ENCODE peak calls at places on chromosomes 7 and 10, in ten cellular contexts. One of them, this sample, is unnamed.

GRCh38 chr10:28946479-28946878 is 269.2 kb downstream of the BAMBI start:
- DNase-seq in hepatocyte: no peak
- DNase-seq in stimulated activated CD4-positive, alpha-beta T cell treated with anti-CD3 and anti-CD28 coated beads, Interleukin-12 subunit alpha, Interleukin-12 subunit beta, amount 100 ng/mL, for 48 hours: no peak
- DNase-seq in NCI-H2107: no peak
- DNase-seq in ELF-1: no peak
- DNase-seq in CD4-positive, CD25-positive, alpha-beta regulatory T cell: no peak
- DNase-seq in NCI-H774: no peak
- DNase-seq in activated naive CD4-positive, alpha-beta T cell treated with Interleukin-2 at 50 U/mL for 16 hours: no peak
- DNase-seq in CD4-positive, alpha-beta T cell: no peak
- DNase-seq in mesothelial cell of epicardium: no peak
- DNase-seq in this sample: no peak

GRCh38 chr7:2519119-2519930 is at the start of gene LFNG:
- DNase-seq in hepatocyte: peak
- DNase-seq in stimulated activated CD4-positive, alpha-beta T cell treated with anti-CD3 and anti-CD28 coated beads, Interleukin-12 subunit alpha, Interleukin-12 subunit beta, amount 100 ng/mL, for 48 hours: peak
- DNase-seq in NCI-H2107: peak
- DNase-seq in ELF-1: peak
- DNase-seq in CD4-positive, CD25-positive, alpha-beta regulatory T cell: peak
- DNase-seq in NCI-H774: peak
- DNase-seq in activated naive CD4-positive, alpha-beta T cell treated with Interleukin-2 at 50 U/mL for 16 hours: peak
- DNase-seq in CD4-positive, alpha-beta T cell: peak
- DNase-seq in mesothelial cell of epicardium: peak
- DNase-seq in this sample: peak

GRCh38 chr10:67770537-67770936 is 67.5 kb downstream of the DNAJC12 start:
- DNase-seq in hepatocyte: no peak
- DNase-seq in stimulated activated CD4-positive, alpha-beta T cell treated with anti-CD3 and anti-CD28 coated beads, Interleukin-12 subunit alpha, Interleukin-12 subunit beta, amount 100 ng/mL, for 48 hours: no peak
- DNase-seq in NCI-H2107: no peak
- DNase-seq in ELF-1: no peak
- DNase-seq in CD4-positive, CD25-positive, alpha-beta regulatory T cell: no peak
- DNase-seq in NCI-H774: no peak
- DNase-seq in activated naive CD4-positive, alpha-beta T cell treated with Interleukin-2 at 50 U/mL for 16 hours: no peak
- DNase-seq in CD4-positive, alpha-beta T cell: no peak
- DNase-seq in mesothelial cell of epicardium: no peak
- DNase-seq in this sample: no peak

GRCh38 chr10:85641479-85641967 is 725.1 kb downstream of the GRID1 start:
- DNase-seq in hepatocyte: peak
- DNase-seq in stimulated activated CD4-positive, alpha-beta T cell treated with anti-CD3 and anti-CD28 coated beads, Interleukin-12 subunit alpha, Interleukin-12 subunit beta, amount 100 ng/mL, for 48 hours: no peak
- DNase-seq in NCI-H2107: no peak
- DNase-seq in ELF-1: peak
- DNase-seq in CD4-positive, CD25-positive, alpha-beta regulatory T cell: no peak
- DNase-seq in NCI-H774: no peak
- DNase-seq in activated naive CD4-positive, alpha-beta T cell treated with Interleukin-2 at 50 U/mL for 16 hours: no peak
- DNase-seq in CD4-positive, alpha-beta T cell: no peak
- DNase-seq in mesothelial cell of epicardium: no peak
- DNase-seq in this sample: no peak

GRCh38 chr7:100893910-100894763 is 1.6 kb downstream of the ACHE start:
- DNase-seq in hepatocyte: no peak
- DNase-seq in stimulated activated CD4-positive, alpha-beta T cell treated with anti-CD3 and anti-CD28 coated beads, Interleukin-12 subunit alpha, Interleukin-12 subunit beta, amount 100 ng/mL, for 48 hours: no peak
- DNase-seq in NCI-H2107: no peak
- DNase-seq in ELF-1: peak
- DNase-seq in CD4-positive, CD25-positive, alpha-beta regulatory T cell: no peak
- DNase-seq in NCI-H774: no peak
- DNase-seq in activated naive CD4-positive, alpha-beta T cell treated with Interleukin-2 at 50 U/mL for 16 hours: no peak
- DNase-seq in CD4-positive, alpha-beta T cell: no peak
- DNase-seq in mesothelial cell of epicardium: no peak
- DNase-seq in this sample: no peak

GRCh38 chr10:102467318-102467717 is 16.0 kb upstream of the C10orf95 start:
- DNase-seq in hepatocyte: no peak
- DNase-seq in stimulated activated CD4-positive, alpha-beta T cell treated with anti-CD3 and anti-CD28 coated beads, Interleukin-12 subunit alpha, Interleukin-12 subunit beta, amount 100 ng/mL, for 48 hours: no peak
- DNase-seq in NCI-H2107: no peak
- DNase-seq in ELF-1: no peak
- DNase-seq in CD4-positive, CD25-positive, alpha-beta regulatory T cell: no peak
- DNase-seq in NCI-H774: no peak
- DNase-seq in activated naive CD4-positive, alpha-beta T cell treated with Interleukin-2 at 50 U/mL for 16 hours: no peak
- DNase-seq in CD4-positive, alpha-beta T cell: no peak
- DNase-seq in mesothelial cell of epicardium: no peak
- DNase-seq in this sample: no peak

GRCh38 chr10:132921086-132921485 is 21.3 kb downstream of the CFAP46 start:
- DNase-seq in hepatocyte: no peak
- DNase-seq in stimulated activated CD4-positive, alpha-beta T cell treated with anti-CD3 and anti-CD28 coated beads, Interleukin-12 subunit alpha, Interleukin-12 subunit beta, amount 100 ng/mL, for 48 hours: no peak
- DNase-seq in NCI-H2107: no peak
- DNase-seq in ELF-1: no peak
- DNase-seq in CD4-positive, CD25-positive, alpha-beta regulatory T cell: no peak
- DNase-seq in NCI-H774: no peak
- DNase-seq in activated naive CD4-positive, alpha-beta T cell treated with Interleukin-2 at 50 U/mL for 16 hours: no peak
- DNase-seq in CD4-positive, alpha-beta T cell: no peak
- DNase-seq in mesothelial cell of epicardium: no peak
- DNase-seq in this sample: no peak

GRCh38 chr7:51261950-51262795 is 54.4 kb downstream of the COBL start:
- DNase-seq in hepatocyte: no peak
- DNase-seq in stimulated activated CD4-positive, alpha-beta T cell treated with anti-CD3 and anti-CD28 coated beads, Interleukin-12 subunit alpha, Interleukin-12 subunit beta, amount 100 ng/mL, for 48 hours: no peak
- DNase-seq in NCI-H2107: peak
- DNase-seq in ELF-1: no peak
- DNase-seq in CD4-positive, CD25-positive, alpha-beta regulatory T cell: no peak
- DNase-seq in NCI-H774: no peak
- DNase-seq in activated naive CD4-positive, alpha-beta T cell treated with Interleukin-2 at 50 U/mL for 16 hours: no peak
- DNase-seq in CD4-positive, alpha-beta T cell: no peak
- DNase-seq in mesothelial cell of epicardium: no peak
- DNase-seq in this sample: no peak

GRCh38 chr7:67918158-67918557 is 921.5 kb downstream of the TYW1 start:
- DNase-seq in hepatocyte: no peak
- DNase-seq in stimulated activated CD4-positive, alpha-beta T cell treated with anti-CD3 and anti-CD28 coated beads, Interleukin-12 subunit alpha, Interleukin-12 subunit beta, amount 100 ng/mL, for 48 hours: no peak
- DNase-seq in NCI-H2107: no peak
- DNase-seq in ELF-1: no peak
- DNase-seq in CD4-positive, CD25-positive, alpha-beta regulatory T cell: no peak
- DNase-seq in NCI-H774: no peak
- DNase-seq in activated naive CD4-positive, alpha-beta T cell treated with Interleukin-2 at 50 U/mL for 16 hours: no peak
- DNase-seq in CD4-positive, alpha-beta T cell: no peak
- DNase-seq in mesothelial cell of epicardium: no peak
- DNase-seq in this sample: no peak

GRCh38 chr7:47361746-47362215 is 220.1 kb downstream of the TNS3 start:
- DNase-seq in hepatocyte: no peak
- DNase-seq in stimulated activated CD4-positive, alpha-beta T cell treated with anti-CD3 and anti-CD28 coated beads, Interleukin-12 subunit alpha, Interleukin-12 subunit beta, amount 100 ng/mL, for 48 hours: peak
- DNase-seq in NCI-H2107: peak
- DNase-seq in ELF-1: no peak
- DNase-seq in CD4-positive, CD25-positive, alpha-beta regulatory T cell: no peak
- DNase-seq in NCI-H774: no peak
- DNase-seq in activated naive CD4-positive, alpha-beta T cell treated with Interleukin-2 at 50 U/mL for 16 hours: no peak
- DNase-seq in CD4-positive, alpha-beta T cell: no peak
- DNase-seq in mesothelial cell of epicardium: no peak
- DNase-seq in this sample: peak

GRCh38 chr10:70563230-70563629 is 39.3 kb downstream of the PRF1 start:
- DNase-seq in hepatocyte: no peak
- DNase-seq in stimulated activated CD4-positive, alpha-beta T cell treated with anti-CD3 and anti-CD28 coated beads, Interleukin-12 subunit alpha, Interleukin-12 subunit beta, amount 100 ng/mL, for 48 hours: no peak
- DNase-seq in NCI-H2107: no peak
- DNase-seq in ELF-1: no peak
- DNase-seq in CD4-positive, CD25-positive, alpha-beta regulatory T cell: no peak
- DNase-seq in NCI-H774: no peak
- DNase-seq in activated naive CD4-positive, alpha-beta T cell treated with Interleukin-2 at 50 U/mL for 16 hours: no peak
- DNase-seq in CD4-positive, alpha-beta T cell: no peak
- DNase-seq in mesothelial cell of epicardium: no peak
- DNase-seq in this sample: no peak

GRCh38 chr10:35328404-35329037 is 7.8 kb upstream of the CCNY start:
- DNase-seq in hepatocyte: no peak
- DNase-seq in stimulated activated CD4-positive, alpha-beta T cell treated with anti-CD3 and anti-CD28 coated beads, Interleukin-12 subunit alpha, Interleukin-12 subunit beta, amount 100 ng/mL, for 48 hours: no peak
- DNase-seq in NCI-H2107: no peak
- DNase-seq in ELF-1: no peak
- DNase-seq in CD4-positive, CD25-positive, alpha-beta regulatory T cell: no peak
- DNase-seq in NCI-H774: no peak
- DNase-seq in activated naive CD4-positive, alpha-beta T cell treated with Interleukin-2 at 50 U/mL for 16 hours: no peak
- DNase-seq in CD4-positive, alpha-beta T cell: no peak
- DNase-seq in mesothelial cell of epicardium: no peak
- DNase-seq in this sample: no peak

GRCh38 chr10:80356563-80356999 is at the start of the genes DYDC1 and DYDC2:
- DNase-seq in hepatocyte: peak
- DNase-seq in stimulated activated CD4-positive, alpha-beta T cell treated with anti-CD3 and anti-CD28 coated beads, Interleukin-12 subunit alpha, Interleukin-12 subunit beta, amount 100 ng/mL, for 48 hours: peak
- DNase-seq in NCI-H2107: peak
- DNase-seq in ELF-1: peak
- DNase-seq in CD4-positive, CD25-positive, alpha-beta regulatory T cell: no peak
- DNase-seq in NCI-H774: peak
- DNase-seq in activated naive CD4-positive, alpha-beta T cell treated with Interleukin-2 at 50 U/mL for 16 hours: peak
- DNase-seq in CD4-positive, alpha-beta T cell: peak
- DNase-seq in mesothelial cell of epicardium: peak
- DNase-seq in this sample: peak

GRCh38 chr10:35007858-35008301 is 82.3 kb downstream of the CUL2 start:
- DNase-seq in hepatocyte: no peak
- DNase-seq in stimulated activated CD4-positive, alpha-beta T cell treated with anti-CD3 and anti-CD28 coated beads, Interleukin-12 subunit alpha, Interleukin-12 subunit beta, amount 100 ng/mL, for 48 hours: no peak
- DNase-seq in NCI-H2107: no peak
- DNase-seq in ELF-1: peak
- DNase-seq in CD4-positive, CD25-positive, alpha-beta regulatory T cell: no peak
- DNase-seq in NCI-H774: no peak
- DNase-seq in activated naive CD4-positive, alpha-beta T cell treated with Interleukin-2 at 50 U/mL for 16 hours: no peak
- DNase-seq in CD4-positive, alpha-beta T cell: no peak
- DNase-seq in mesothelial cell of epicardium: no peak
- DNase-seq in this sample: no peak

GRCh38 chr7:12212051-12212485 is 974 bp downstream of the TMEM106B start:
- DNase-seq in hepatocyte: peak
- DNase-seq in stimulated activated CD4-positive, alpha-beta T cell treated with anti-CD3 and anti-CD28 coated beads, Interleukin-12 subunit alpha, Interleukin-12 subunit beta, amount 100 ng/mL, for 48 hours: no peak
- DNase-seq in NCI-H2107: peak
- DNase-seq in ELF-1: peak
- DNase-seq in CD4-positive, CD25-positive, alpha-beta regulatory T cell: no peak
- DNase-seq in NCI-H774: no peak
- DNase-seq in activated naive CD4-positive, alpha-beta T cell treated with Interleukin-2 at 50 U/mL for 16 hours: no peak
- DNase-seq in CD4-positive, alpha-beta T cell: no peak
- DNase-seq in mesothelial cell of epicardium: no peak
- DNase-seq in this sample: no peak

GRCh38 chr7:159107052-159107892 is 37.4 kb downstream of the VIPR2 start:
- DNase-seq in hepatocyte: no peak
- DNase-seq in stimulated activated CD4-positive, alpha-beta T cell treated with anti-CD3 and anti-CD28 coated beads, Interleukin-12 subunit alpha, Interleukin-12 subunit beta, amount 100 ng/mL, for 48 hours: no peak
- DNase-seq in NCI-H2107: no peak
- DNase-seq in ELF-1: no peak
- DNase-seq in CD4-positive, CD25-positive, alpha-beta regulatory T cell: no peak
- DNase-seq in NCI-H774: no peak
- DNase-seq in activated naive CD4-positive, alpha-beta T cell treated with Interleukin-2 at 50 U/mL for 16 hours: no peak
- DNase-seq in CD4-positive, alpha-beta T cell: no peak
- DNase-seq in mesothelial cell of epicardium: no peak
- DNase-seq in this sample: no peak

GRCh38 chr7:25844109-25844915 is 307.7 kb upstream of the NFE2L3 start:
- DNase-seq in hepatocyte: no peak
- DNase-seq in stimulated activated CD4-positive, alpha-beta T cell treated with anti-CD3 and anti-CD28 coated beads, Interleukin-12 subunit alpha, Interleukin-12 subunit beta, amount 100 ng/mL, for 48 hours: no peak
- DNase-seq in NCI-H2107: no peak
- DNase-seq in ELF-1: no peak
- DNase-seq in CD4-positive, CD25-positive, alpha-beta regulatory T cell: no peak
- DNase-seq in NCI-H774: no peak
- DNase-seq in activated naive CD4-positive, alpha-beta T cell treated with Interleukin-2 at 50 U/mL for 16 hours: no peak
- DNase-seq in CD4-positive, alpha-beta T cell: no peak
- DNase-seq in mesothelial cell of epicardium: no peak
- DNase-seq in this sample: no peak

GRCh38 chr7:105926131-105926530 is 36.9 kb upstream of the CDHR3 start:
- DNase-seq in hepatocyte: no peak
- DNase-seq in stimulated activated CD4-positive, alpha-beta T cell treated with anti-CD3 and anti-CD28 coated beads, Interleukin-12 subunit alpha, Interleukin-12 subunit beta, amount 100 ng/mL, for 48 hours: no peak
- DNase-seq in NCI-H2107: no peak
- DNase-seq in ELF-1: no peak
- DNase-seq in CD4-positive, CD25-positive, alpha-beta regulatory T cell: no peak
- DNase-seq in NCI-H774: no peak
- DNase-seq in activated naive CD4-positive, alpha-beta T cell treated with Interleukin-2 at 50 U/mL for 16 hours: no peak
- DNase-seq in CD4-positive, alpha-beta T cell: no peak
- DNase-seq in mesothelial cell of epicardium: no peak
- DNase-seq in this sample: no peak

GRCh38 chr7:80140388-80140787 is 5.8 kb downstream of the GNAI1 start:
- DNase-seq in hepatocyte: no peak
- DNase-seq in stimulated activated CD4-positive, alpha-beta T cell treated with anti-CD3 and anti-CD28 coated beads, Interleukin-12 subunit alpha, Interleukin-12 subunit beta, amount 100 ng/mL, for 48 hours: no peak
- DNase-seq in NCI-H2107: no peak
- DNase-seq in ELF-1: no peak
- DNase-seq in CD4-positive, CD25-positive, alpha-beta regulatory T cell: no peak
- DNase-seq in NCI-H774: no peak
- DNase-seq in activated naive CD4-positive, alpha-beta T cell treated with Interleukin-2 at 50 U/mL for 16 hours: no peak
- DNase-seq in CD4-positive, alpha-beta T cell: no peak
- DNase-seq in mesothelial cell of epicardium: no peak
- DNase-seq in this sample: no peak

GRCh38 chr7:87152897-87153641 is 816 bp downstream of the DMTF1 start:
- DNase-seq in hepatocyte: peak
- DNase-seq in stimulated activated CD4-positive, alpha-beta T cell treated with anti-CD3 and anti-CD28 coated beads, Interleukin-12 subunit alpha, Interleukin-12 subunit beta, amount 100 ng/mL, for 48 hours: peak
- DNase-seq in NCI-H2107: no peak
- DNase-seq in ELF-1: no peak
- DNase-seq in CD4-positive, CD25-positive, alpha-beta regulatory T cell: no peak
- DNase-seq in NCI-H774: peak
- DNase-seq in activated naive CD4-positive, alpha-beta T cell treated with Interleukin-2 at 50 U/mL for 16 hours: peak
- DNase-seq in CD4-positive, alpha-beta T cell: peak
- DNase-seq in mesothelial cell of epicardium: no peak
- DNase-seq in this sample: peak

GRCh38 chr7:112987171-112987570 is 99.5 kb downstream of the GPR85 start:
- DNase-seq in hepatocyte: no peak
- DNase-seq in stimulated activated CD4-positive, alpha-beta T cell treated with anti-CD3 and anti-CD28 coated beads, Interleukin-12 subunit alpha, Interleukin-12 subunit beta, amount 100 ng/mL, for 48 hours: no peak
- DNase-seq in NCI-H2107: no peak
- DNase-seq in ELF-1: no peak
- DNase-seq in CD4-positive, CD25-positive, alpha-beta regulatory T cell: no peak
- DNase-seq in NCI-H774: no peak
- DNase-seq in activated naive CD4-positive, alpha-beta T cell treated with Interleukin-2 at 50 U/mL for 16 hours: no peak
- DNase-seq in CD4-positive, alpha-beta T cell: no peak
- DNase-seq in mesothelial cell of epicardium: no peak
- DNase-seq in this sample: no peak

GRCh38 chr10:62724465-62724864 is 80.1 kb upstream of the ADO start:
- DNase-seq in hepatocyte: peak
- DNase-seq in stimulated activated CD4-positive, alpha-beta T cell treated with anti-CD3 and anti-CD28 coated beads, Interleukin-12 subunit alpha, Interleukin-12 subunit beta, amount 100 ng/mL, for 48 hours: no peak
- DNase-seq in NCI-H2107: no peak
- DNase-seq in ELF-1: no peak
- DNase-seq in CD4-positive, CD25-positive, alpha-beta regulatory T cell: no peak
- DNase-seq in NCI-H774: no peak
- DNase-seq in activated naive CD4-positive, alpha-beta T cell treated with Interleukin-2 at 50 U/mL for 16 hours: peak
- DNase-seq in CD4-positive, alpha-beta T cell: no peak
- DNase-seq in mesothelial cell of epicardium: no peak
- DNase-seq in this sample: no peak

GRCh38 chr7:76513817-76514799 is 3.8 kb downstream of the UPK3B start:
- DNase-seq in hepatocyte: peak
- DNase-seq in stimulated activated CD4-positive, alpha-beta T cell treated with anti-CD3 and anti-CD28 coated beads, Interleukin-12 subunit alpha, Interleukin-12 subunit beta, amount 100 ng/mL, for 48 hours: no peak
- DNase-seq in NCI-H2107: no peak
- DNase-seq in ELF-1: no peak
- DNase-seq in CD4-positive, CD25-positive, alpha-beta regulatory T cell: no peak
- DNase-seq in NCI-H774: no peak
- DNase-seq in activated naive CD4-positive, alpha-beta T cell treated with Interleukin-2 at 50 U/mL for 16 hours: no peak
- DNase-seq in CD4-positive, alpha-beta T cell: no peak
- DNase-seq in mesothelial cell of epicardium: no peak
- DNase-seq in this sample: peak

GRCh38 chr10:74825033-74825370 is 1.4 kb upstream of the KAT6B start:
- DNase-seq in hepatocyte: peak
- DNase-seq in stimulated activated CD4-positive, alpha-beta T cell treated with anti-CD3 and anti-CD28 coated beads, Interleukin-12 subunit alpha, Interleukin-12 subunit beta, amount 100 ng/mL, for 48 hours: peak
- DNase-seq in NCI-H2107: no peak
- DNase-seq in ELF-1: no peak
- DNase-seq in CD4-positive, CD25-positive, alpha-beta regulatory T cell: no peak
- DNase-seq in NCI-H774: no peak
- DNase-seq in activated naive CD4-positive, alpha-beta T cell treated with Interleukin-2 at 50 U/mL for 16 hours: peak
- DNase-seq in CD4-positive, alpha-beta T cell: no peak
- DNase-seq in mesothelial cell of epicardium: peak
- DNase-seq in this sample: peak

GRCh38 chr7:99218406-99219184 is 10.7 kb upstream of the KPNA7 start:
- DNase-seq in hepatocyte: no peak
- DNase-seq in stimulated activated CD4-positive, alpha-beta T cell treated with anti-CD3 and anti-CD28 coated beads, Interleukin-12 subunit alpha, Interleukin-12 subunit beta, amount 100 ng/mL, for 48 hours: no peak
- DNase-seq in NCI-H2107: no peak
- DNase-seq in ELF-1: no peak
- DNase-seq in CD4-positive, CD25-positive, alpha-beta regulatory T cell: no peak
- DNase-seq in NCI-H774: no peak
- DNase-seq in activated naive CD4-positive, alpha-beta T cell treated with Interleukin-2 at 50 U/mL for 16 hours: no peak
- DNase-seq in CD4-positive, alpha-beta T cell: no peak
- DNase-seq in mesothelial cell of epicardium: no peak
- DNase-seq in this sample: no peak

GRCh38 chr7:105689093-105689819 is 108.0 kb upstream of the EFCAB10 start:
- DNase-seq in hepatocyte: no peak
- DNase-seq in stimulated activated CD4-positive, alpha-beta T cell treated with anti-CD3 and anti-CD28 coated beads, Interleukin-12 subunit alpha, Interleukin-12 subunit beta, amount 100 ng/mL, for 48 hours: no peak
- DNase-seq in NCI-H2107: no peak
- DNase-seq in ELF-1: peak
- DNase-seq in CD4-positive, CD25-positive, alpha-beta regulatory T cell: no peak
- DNase-seq in NCI-H774: no peak
- DNase-seq in activated naive CD4-positive, alpha-beta T cell treated with Interleukin-2 at 50 U/mL for 16 hours: no peak
- DNase-seq in CD4-positive, alpha-beta T cell: no peak
- DNase-seq in mesothelial cell of epicardium: no peak
- DNase-seq in this sample: no peak

GRCh38 chr7:84821671-84822534 is 365.0 kb downstream of the SEMA3D start:
- DNase-seq in hepatocyte: no peak
- DNase-seq in stimulated activated CD4-positive, alpha-beta T cell treated with anti-CD3 and anti-CD28 coated beads, Interleukin-12 subunit alpha, Interleukin-12 subunit beta, amount 100 ng/mL, for 48 hours: no peak
- DNase-seq in NCI-H2107: no peak
- DNase-seq in ELF-1: no peak
- DNase-seq in CD4-positive, CD25-positive, alpha-beta regulatory T cell: no peak
- DNase-seq in NCI-H774: no peak
- DNase-seq in activated naive CD4-positive, alpha-beta T cell treated with Interleukin-2 at 50 U/mL for 16 hours: no peak
- DNase-seq in CD4-positive, alpha-beta T cell: no peak
- DNase-seq in mesothelial cell of epicardium: no peak
- DNase-seq in this sample: no peak

GRCh38 chr7:30176463-30177090 is 41.8 kb downstream of the MTURN start:
- DNase-seq in hepatocyte: no peak
- DNase-seq in stimulated activated CD4-positive, alpha-beta T cell treated with anti-CD3 and anti-CD28 coated beads, Interleukin-12 subunit alpha, Interleukin-12 subunit beta, amount 100 ng/mL, for 48 hours: no peak
- DNase-seq in NCI-H2107: no peak
- DNase-seq in ELF-1: no peak
- DNase-seq in CD4-positive, CD25-positive, alpha-beta regulatory T cell: no peak
- DNase-seq in NCI-H774: no peak
- DNase-seq in activated naive CD4-positive, alpha-beta T cell treated with Interleukin-2 at 50 U/mL for 16 hours: no peak
- DNase-seq in CD4-positive, alpha-beta T cell: no peak
- DNase-seq in mesothelial cell of epicardium: no peak
- DNase-seq in this sample: no peak